ENCODE peak calls at places on chromosomes 5 and 9, in six cellular contexts. L is astrocyte, J is thyroid gland, Y is lower lobe of right lung, W is ovary, I is brain microvascular endothelial cell. B is an unnamed sample.

GRCh38 chr5:33379757-33380156 is 61.0 kb upstream of the TARS1 start:
- DNase-seq in L (no peak), J (no peak), Y (no peak), W (no peak), I (no peak), B (no peak)

GRCh38 chr9:127603226-127603625 is 8.9 kb upstream of the STXBP1 start:
- DNase-seq in L (no peak), J (no peak), Y (no peak), W (no peak), I (no peak), B (no peak)

GRCh38 chr9:122110100-122110833 is 17.2 kb upstream of the TTLL11 start:
- DNase-seq in L (no peak), J (no peak), Y (no peak), W (no peak), I (no peak), B (no peak)

GRCh38 chr9:103245369-103245768 is 250.2 kb downstream of the CYLC2 start:
- DNase-seq in L (no peak), J (no peak), Y (no peak), W (no peak), I (peak), B (no peak)

GRCh38 chr5:176740702-176741565 is 69.4 kb upstream of the UNC5A start:
- DNase-seq in L (no peak), J (no peak), Y (no peak), W (peak), I (no peak), B (no peak)

GRCh38 chr5:109479260-109479860 is 69.6 kb upstream of the PJA2 start:
- DNase-seq in L (no peak), J (no peak), Y (no peak), W (no peak), I (no peak), B (no peak)

GRCh38 chr5:37722236-37723146 is 117.3 kb downstream of the GDNF start:
- DNase-seq in L (peak), J (no peak), Y (no peak), W (no peak), I (peak), B (peak)

GRCh38 chr9:135666534-135667402 is 3.7 kb downstream of the LCN9 start:
- DNase-seq in L (no peak), J (no peak), Y (no peak), W (no peak), I (no peak), B (no peak)

GRCh38 chr5:171706736-171707440 is 78.7 kb upstream of the SMIM23 start:
- DNase-seq in L (peak), J (no peak), Y (no peak), W (no peak), I (no peak), B (no peak)

GRCh38 chr5:173890195-173890951 is 2.2 kb downstream of the CPEB4 start:
- DNase-seq in L (no peak), J (peak), Y (no peak), W (peak), I (no peak), B (no peak)

GRCh38 chr9:123191660-123192059 is 76.7 kb downstream of the STRBP start:
- DNase-seq in L (no peak), J (no peak), Y (no peak), W (no peak), I (no peak), B (no peak)

GRCh38 chr5:99130081-99130480 is 201.3 kb upstream of the CHD1 start:
- DNase-seq in L (no peak), J (no peak), Y (no peak), W (no peak), I (no peak), B (no peak)

GRCh38 chr9:122116040-122116439 is 22.9 kb upstream of the TTLL11 start:
- DNase-seq in L (no peak), J (no peak), Y (no peak), W (no peak), I (no peak), B (no peak)

GRCh38 chr5:79800979-79801827 is 111.6 kb downstream of the CMYA5 start:
- DNase-seq in L (no peak), J (no peak), Y (no peak), W (no peak), I (no peak), B (no peak)

GRCh38 chr5:108641596-108641995 is 106.1 kb upstream of the FER start:
- DNase-seq in L (no peak), J (no peak), Y (no peak), W (no peak), I (no peak), B (no peak)

GRCh38 chr9:129697956-129698757 is 32.7 kb downstream of the PRRX2 start:
- DNase-seq in L (peak), J (peak), Y (no peak), W (peak), I (no peak), B (no peak)

GRCh38 chr5:36692791-36693763 is 86.7 kb downstream of the SLC1A3 start:
- DNase-seq in L (peak), J (peak), Y (peak), W (peak), I (peak), B (no peak)
- H3K4me3 ChIP-seq in L (peak), J (no peak), Y (peak), W (no peak), I (peak), B (peak)

DNA sequence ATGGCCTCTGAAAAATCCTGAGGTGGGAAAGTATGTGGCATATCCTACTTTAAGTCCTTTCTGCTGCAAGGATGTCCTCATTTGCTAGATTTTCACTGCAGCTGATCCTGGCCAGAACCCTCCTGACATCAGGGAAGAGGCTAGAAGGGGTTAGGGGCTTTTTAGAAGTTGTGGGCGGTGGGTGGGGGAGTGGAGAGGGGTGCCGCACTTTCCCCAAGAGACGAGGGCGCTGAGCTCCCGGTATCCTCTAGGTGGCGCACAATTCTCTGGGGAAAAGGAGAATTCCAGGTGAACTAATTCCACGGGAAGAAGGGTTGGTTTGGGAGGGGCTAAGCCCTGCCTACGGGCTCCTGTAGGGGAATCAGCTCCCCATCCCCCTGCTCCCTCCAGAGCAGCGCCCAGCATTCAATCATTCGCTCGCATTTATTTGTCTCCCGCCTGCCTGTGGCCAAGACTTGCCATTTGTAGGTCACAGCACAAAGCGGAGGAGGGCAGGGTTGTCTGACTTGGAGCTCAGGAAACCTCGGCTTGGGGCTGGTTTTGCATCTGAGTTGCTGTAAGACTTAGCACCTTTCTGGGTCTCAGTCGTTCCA is 42.9 kb upstream of the HAND1 start:
- DNase-seq in L (no peak), J (peak), Y (peak), W (no peak), I (no peak), B (no peak)
- TF ChIP-seq CTCF in L (peak), J (peak), Y (peak), W (no peak), I (peak), B (peak)

GRCh38 chr5:102865510-102866314 is 110.6 kb downstream of the PAM start:
- DNase-seq in L (peak), J (peak), Y (peak), W (peak), I (peak), B (peak)
- H3K4me3 ChIP-seq in L (peak), J (peak), Y (peak), W (peak), I (peak), B (peak)

GRCh38 chr5:160646033-160646432 is 206.0 kb downstream of the ATP10B start:
- DNase-seq in L (no peak), J (no peak), Y (no peak), W (no peak), I (no peak), B (no peak)

GRCh38 chr5:160643588-160643987 is 208.4 kb downstream of the ATP10B start:
- DNase-seq in L (no peak), J (no peak), Y (no peak), W (no peak), I (no peak), B (no peak)

GRCh38 chr5:160651682-160652645 is 200.0 kb downstream of the ATP10B start:
- DNase-seq in L (no peak), J (no peak), Y (no peak), W (no peak), I (no peak), B (no peak)

GRCh38 chr5:160649304-160649703 is 202.7 kb downstream of the ATP10B start:
- DNase-seq in L (no peak), J (peak), Y (no peak), W (no peak), I (no peak), B (no peak)
- TF ChIP-seq CTCF in L (no peak), J (no peak), Y (peak), W (no peak), I (no peak), B (no peak)

DNA sequence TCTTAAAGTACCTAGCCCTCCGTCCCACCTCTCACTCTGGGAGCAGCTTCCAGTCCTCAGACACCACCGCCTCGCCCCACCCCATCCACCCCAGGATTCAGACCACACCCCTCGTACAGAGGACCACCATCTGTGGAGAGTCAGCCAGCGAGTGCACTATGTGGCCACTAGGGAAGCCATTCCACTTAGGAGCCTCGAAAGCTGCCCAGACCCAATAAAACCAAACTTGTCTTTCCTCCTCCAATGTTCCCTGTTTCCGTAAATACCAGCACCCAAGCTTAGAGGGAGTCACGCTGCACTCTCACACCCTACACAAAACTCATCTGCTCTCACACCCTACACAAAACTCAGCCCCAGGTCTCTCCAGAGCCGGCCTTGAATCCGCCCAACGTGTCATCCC is 1.9 kb downstream of the GCNT4 start:
- DNase-seq in L (no peak), J (no peak), Y (no peak), W (peak), I (no peak), B (no peak)
- H3K4me3 ChIP-seq in L (no peak), J (no peak), Y (no peak), W (no peak), I (no peak), B (peak)

GRCh38 chr9:9003184-9003583 is 1203.6 kb upstream of the DMAC1 start:
- DNase-seq in L (no peak), J (peak), Y (no peak), W (no peak), I (peak), B (no peak)

GRCh38 chr9:9004844-9005243 is 1205.3 kb upstream of the DMAC1 start:
- DNase-seq in L (no peak), J (no peak), Y (no peak), W (no peak), I (no peak), B (no peak)
- TF ChIP-seq CTCF in L (no peak), J (no peak), Y (no peak), W (no peak), I (no peak), B (no peak)

GRCh38 chr5:321726-322251 is 275 bp downstream of the AHRR start:
- DNase-seq in L (no peak), J (no peak), Y (no peak), W (no peak), I (no peak), B (no peak)
- H3K4me3 ChIP-seq in L (peak), J (peak), Y (peak), W (peak), I (peak), B (peak)